ENCODE peak calls at places on chromosomes 7 and 10, in four cellular contexts. G, F, I and N are unnamed samples.

GRCh38 chr7:1758859-1759521 is 88.9 kb downstream of the ELFN1 start:
- DNase-seq in G (no peak), I (no peak), F (no peak), N (no peak)

GRCh38 chr7:80954181-80954580 is 35.3 kb upstream of the SEMA3C start:
- DNase-seq in F (no peak), I (no peak), G (no peak), N (no peak)

GRCh38 chr10:78656815-78657621 is 411.7 kb upstream of the ZMIZ1 start:
- DNase-seq in G (no peak), F (no peak), I (peak; percentile 43), N (no peak)

GRCh38 chr10:79342295-79342761 is 4.9 kb upstream of the PPIF start:
- DNase-seq in I (no peak), F (no peak), G (no peak), N (no peak)

GRCh38 chr10:125375210-125375609 is 214.8 kb upstream of the CTBP2 start:
- DNase-seq in I (no peak), F (no peak), G (no peak), N (no peak)

GRCh38 chr7:41436139-41436538 is 266.8 kb downstream of the INHBA start:
- DNase-seq in G (no peak), F (no peak), I (no peak), N (no peak)

GRCh38 chr10:46282460-46283216 is 4.2 kb upstream of the ANTXRL start:
- DNase-seq in I (peak; percentile 68), F (peak; percentile 76), G (peak; percentile 18), N (peak; percentile 82)

GRCh38 chr7:51428226-51428887 is 111.7 kb upstream of the COBL start:
- DNase-seq in I (no peak), F (no peak), G (no peak), N (peak; percentile 52)

GRCh38 chr7:103811997-103812396 is 177.5 kb downstream of the RELN start:
- DNase-seq in I (no peak), F (no peak), G (no peak), N (no peak)

GRCh38 chr7:37666026-37666780 is 17.4 kb upstream of the GPR141 start:
- DNase-seq in G (no peak), I (no peak), F (no peak), N (no peak)

GRCh38 chr7:26155531-26156375 is 3.8 kb downstream of the NFE2L3 start:
- DNase-seq in G (no peak), F (no peak), I (no peak), N (no peak)

GRCh38 chr10:42578019-42578418 is 60.4 kb downstream of the ZNF33B start:
- DNase-seq in F (no peak), I (no peak), G (no peak), N (no peak)

GRCh38 chr10:3955954-3956617 is 171.1 kb upstream of the KLF6 start:
- DNase-seq in G (no peak), I (no peak), F (no peak), N (no peak)

GRCh38 chr7:11298220-11298619 is 324.5 kb downstream of the PHF14 start:
- DNase-seq in F (no peak), I (no peak), G (no peak), N (no peak)

GRCh38 chr7:47327698-47328391 is 254.1 kb downstream of the TNS3 start:
- DNase-seq in I (peak; percentile 86), G (peak; percentile 49), F (no peak), N (peak; percentile 31)

GRCh38 chr10:78852856-78853255 is 215.9 kb upstream of the ZMIZ1 start:
- DNase-seq in I (no peak), F (peak; percentile 35), G (no peak), N (peak; percentile 59)

GRCh38 chr10:126147866-126148578 is 240.3 kb downstream of the ADAM12 start:
- DNase-seq in I (no peak), F (no peak), G (no peak), N (no peak)

GRCh38 chr10:124498071-124498470 is 36.4 kb downstream of the LHPP start:
- DNase-seq in G (no peak), I (no peak), F (no peak), N (no peak)

GRCh38 chr7:91383186-91383585 is 119.0 kb downstream of the FZD1 start:
- DNase-seq in I (no peak), F (no peak), G (peak; percentile 63), N (no peak)

GRCh38 chr10:3745582-3745981 is 39.4 kb downstream of the KLF6 start:
- DNase-seq in F (no peak), G (no peak), I (no peak), N (no peak)

GRCh38 chr10:104069610-104070009 is 16.1 kb downstream of the COL17A1 start:
- DNase-seq in G (no peak), F (no peak), I (no peak), N (peak; percentile 76)

GRCh38 chr7:140041626-140042385 is 20.9 kb downstream of the PARP12 start:
- DNase-seq in F (no peak), G (no peak), I (no peak), N (no peak)

GRCh38 chr7:74115326-74115725 is 31.7 kb downstream of the LIMK1 start:
- DNase-seq in I (no peak), F (no peak), G (no peak), N (no peak)

GRCh38 chr7:137635874-137636273 is 210.9 kb downstream of the DGKI start:
- DNase-seq in I (no peak), F (no peak), G (no peak), N (no peak)

GRCh38 chr10:110845756-110846620 is 25.7 kb upstream of the PDCD4 start:
- DNase-seq in G (no peak), F (no peak), I (no peak), N (no peak)

GRCh38 chr7:144384071-144384470 is 19.4 kb downstream of the NOBOX start:
- DNase-seq in G (no peak), I (no peak), F (no peak), N (no peak)

GRCh38 chr10:12081879-12082560 is 13.3 kb downstream of the DHTKD1 start:
- DNase-seq in F (no peak), G (no peak), I (no peak), N (no peak)

GRCh38 chr7:164882-165660 is 27.3 kb upstream of the FAM20C start:
- DNase-seq in I (no peak), G (no peak), F (no peak), N (no peak)

GRCh38 chr7:11540271-11540761 is 291.7 kb downstream of the THSD7A start:
- DNase-seq in G (no peak), I (no peak), F (no peak), N (no peak)

GRCh38 chr7:21939858-21940322 is 5.8 kb downstream of the CDCA7L start:
- DNase-seq in G (no peak), I (no peak), F (peak; percentile 53), N (no peak)

GRCh38 chr7:25821225-25821624 is 330.8 kb upstream of the NFE2L3 start:
- DNase-seq in G (no peak), I (no peak), F (no peak), N (no peak)

GRCh38 chr7:11548532-11548931 is 283.5 kb downstream of the THSD7A start:
- DNase-seq in F (no peak), I (no peak), G (no peak), N (no peak)

GRCh38 chr10:62779487-62780248 is 24.9 kb upstream of the ADO start:
- DNase-seq in I (no peak), F (peak; percentile 82), G (no peak), N (no peak)

GRCh38 chr7:77917500-77918262 is 119.1 kb downstream of the PHTF2 start:
- DNase-seq in I (no peak), G (no peak), F (no peak), N (no peak)

GRCh38 chr10:68132391-68132790 is 23.1 kb downstream of the MYPN start:
- DNase-seq in I (no peak), F (no peak), G (no peak), N (no peak)

GRCh38 chr7:155449008-155449879 is 8.7 kb upstream of the EN2 start:
- DNase-seq in G (no peak), I (no peak), F (peak; percentile 38), N (peak; percentile 39)

GRCh38 chr7:115533785-115534184 is 496.8 kb downstream of the TFEC start:
- DNase-seq in I (no peak), G (no peak), F (no peak), N (no peak)

GRCh38 chr7:31027161-31027965 is 24.7 kb upstream of the ADCYAP1R1 start:
- DNase-seq in I (no peak), F (no peak), G (no peak), N (no peak)

GRCh38 chr7:83640731-83641533 is 8.0 kb downstream of the SEMA3E start:
- DNase-seq in G (no peak), I (no peak), F (no peak), N (no peak)